ENCODE peak calls at places on chromosomes 6 and 20, in nine cellular contexts. I, L, O, K, U, G, Q, X and P are unnamed samples.

GRCh38 chr20:54172856-54173652 is 732 bp downstream of the CYP24A1 start:
- DNase-seq in O (peak; percentile 36), U (no peak), Q (no peak), K (no peak), L (no peak), G (peak; percentile 84), X (no peak), I (no peak), P (no peak)

GRCh38 chr6:72861935-72862432 is 240.1 kb downstream of the KCNQ5 start:
- DNase-seq in L (no peak), I (no peak), X (no peak), Q (peak; percentile 5), K (no peak), G (no peak), U (peak; percentile 67), O (no peak), P (no peak)

GRCh38 chr6:34414999-34415858 is 10.6 kb downstream of the RPS10 start:
- DNase-seq in I (no peak), O (no peak), L (peak; percentile 40), Q (peak; percentile 54), U (peak; percentile 72), K (peak; percentile 69), X (peak; percentile 14), G (no peak), P (no peak)

GRCh38 chr6:14117158-14118090 is at the start of gene CD83:
- DNase-seq in K (peak; percentile 98), Q (peak; percentile 96), G (peak; percentile 96), U (peak; percentile 72), O (peak; percentile 63), I (peak; percentile 75), X (peak; percentile 81), L (peak; percentile 22), P (peak; percentile 79)

GRCh38 chr20:52015155-52015554 is 176.4 kb downstream of the ZFP64 start:
- DNase-seq in U (no peak), G (no peak), O (no peak), Q (no peak), X (no peak), I (no peak), K (no peak), L (no peak), P (no peak)

GRCh38 chr6:101226677-101227135 is 166.8 kb upstream of the GRIK2 start:
- DNase-seq in K (no peak), I (no peak), U (peak; percentile 82), X (no peak), L (no peak), O (no peak), Q (peak; percentile 2), G (peak; percentile 33), P (no peak)

GRCh38 chr6:111982681-111983080 is 71.2 kb upstream of the CCN6 start:
- DNase-seq in K (no peak), L (no peak), X (no peak), O (no peak), Q (no peak), G (no peak), I (no peak), U (peak; percentile 60), P (no peak)

GRCh38 chr6:150898390-150899170 is 33.1 kb downstream of the MTHFD1L start:
- DNase-seq in L (no peak), G (no peak), O (no peak), U (no peak), Q (peak; percentile 32), K (no peak), X (no peak), I (no peak), P (no peak)

GRCh38 chr6:119758385-119758784 is 408.8 kb upstream of the MAN1A1 start:
- DNase-seq in Q (no peak), X (no peak), L (no peak), I (no peak), O (no peak), G (no peak), U (no peak), K (no peak), P (no peak)